ENCODE peak calls at places on chromosomes 5 and 9, in six cellular contexts. Y, T, B, D, G and Z are unnamed samples.

GRCh38 chr5:51696122-51696521 is 312.9 kb downstream of the ISL1 start:
- DNase-seq in T (no peak), B (no peak), Y (no peak), D (no peak), G (no peak), Z (no peak)

GRCh38 chr5:38607396-38607795 is 51.0 kb upstream of the LIFR start:
- DNase-seq in T (no peak), D (no peak), B (no peak), Y (no peak), G (no peak), Z (no peak)

GRCh38 chr9:114616684-114617520 is 5.8 kb downstream of the TMEM268 start:
- DNase-seq in Y (peak), D (peak), B (peak), G (no peak), T (no peak), Z (no peak)

GRCh38 chr9:38094165-38094564 is 25.1 kb upstream of the SHB start:
- DNase-seq in G (no peak), Y (no peak), B (no peak), T (no peak), D (no peak), Z (no peak)

GRCh38 chr9:28909526-28909925 is 1336.2 kb upstream of the C9orf72 start:
- DNase-seq in Y (no peak), D (no peak), T (no peak), G (no peak), B (no peak), Z (no peak)

GRCh38 chr9:75889977-75890540 is 414 bp upstream of the PCSK5 start:
- DNase-seq in T (peak), B (peak), G (no peak), Y (peak), D (no peak), Z (no peak)

GRCh38 chr5:173753307-173754168 is 134.6 kb upstream of the CPEB4 start:
- DNase-seq in T (peak), B (peak), D (no peak), G (peak), Y (peak), Z (no peak)

GRCh38 chr9:124242331-124243194 is 15.2 kb upstream of the NEK6 start:
- DNase-seq in D (no peak), Y (peak), T (no peak), G (peak), B (no peak), Z (no peak)

GRCh38 chr5:2581418-2581817 is 170.1 kb downstream of the IRX2 start:
- DNase-seq in Y (no peak), G (no peak), D (no peak), B (no peak), T (no peak), Z (no peak)

GRCh38 chr5:111143910-111144309 is 51.8 kb downstream of the WDR36 start:
- DNase-seq in Y (peak), D (no peak), G (no peak), B (peak), T (no peak), Z (no peak)

GRCh38 chr9:126448865-126449577 is 122.4 kb downstream of the MVB12B start:
- DNase-seq in T (no peak), G (no peak), Y (no peak), B (no peak), D (no peak), Z (no peak)

GRCh38 chr5:119287547-119288073 is 68.2 kb upstream of the TNFAIP8 start:
- DNase-seq in B (no peak), D (no peak), Y (no peak), T (no peak), G (no peak), Z (peak)

GRCh38 chr5:115186794-115187193 is 17.1 kb upstream of the TRIM36 start:
- DNase-seq in D (no peak), G (no peak), T (no peak), Y (no peak), B (no peak), Z (no peak)

GRCh38 chr9:125525846-125526619 is 181.0 kb downstream of the MAPKAP1 start:
- DNase-seq in T (no peak), D (no peak), G (no peak), B (peak), Y (peak), Z (no peak)

GRCh38 chr5:2960309-2960708 is 208.8 kb upstream of the IRX2 start:
- DNase-seq in B (no peak), Y (no peak), T (no peak), G (no peak), D (no peak), Z (no peak)

GRCh38 chr9:73118898-73119554 is 32.6 kb upstream of the ANXA1 start:
- DNase-seq in D (no peak), B (no peak), G (no peak), Y (no peak), T (no peak), Z (no peak)

GRCh38 chr5:146840016-146840415 is 38.5 kb downstream of the PPP2R2B start:
- DNase-seq in D (no peak), T (no peak), G (no peak), B (no peak), Y (no peak), Z (no peak)

GRCh38 chr9:109870365-109870764 is 90.4 kb downstream of the PALM2AKAP2 start:
- DNase-seq in D (no peak), T (no peak), Y (no peak), G (no peak), B (no peak), Z (no peak)

GRCh38 chr5:179241175-179241574 is 104.1 kb downstream of the ADAMTS2 start:
- DNase-seq in G (no peak), D (peak), Y (no peak), B (no peak), T (no peak), Z (no peak)

GRCh38 chr5:68046445-68046844 is 169.1 kb upstream of the PIK3R1 start:
- DNase-seq in D (no peak), G (no peak), B (no peak), T (no peak), Y (no peak), Z (no peak)

GRCh38 chr9:86734762-86735161 is 212.5 kb downstream of the GAS1 start:
- DNase-seq in B (no peak), G (no peak), T (no peak), D (no peak), Y (no peak), Z (no peak)

GRCh38 chr5:116507051-116507537 is 67.5 kb downstream of the SEMA6A start:
- DNase-seq in T (no peak), Y (no peak), G (no peak), B (no peak), D (no peak), Z (no peak)

GRCh38 chr9:70347046-70347445 is 67.4 kb downstream of the KLF9 start:
- DNase-seq in Y (no peak), T (no peak), B (no peak), G (no peak), D (no peak), Z (no peak)

GRCh38 chr9:70355801-70356200 is 58.7 kb downstream of the KLF9 start:
- DNase-seq in D (no peak), G (no peak), B (peak), T (no peak), Y (no peak), Z (no peak)

GRCh38 chr9:70352802-70353201 is 61.7 kb downstream of the KLF9 start:
- DNase-seq in B (no peak), D (no peak), G (no peak), Y (no peak), T (no peak), Z (peak)

DNA sequence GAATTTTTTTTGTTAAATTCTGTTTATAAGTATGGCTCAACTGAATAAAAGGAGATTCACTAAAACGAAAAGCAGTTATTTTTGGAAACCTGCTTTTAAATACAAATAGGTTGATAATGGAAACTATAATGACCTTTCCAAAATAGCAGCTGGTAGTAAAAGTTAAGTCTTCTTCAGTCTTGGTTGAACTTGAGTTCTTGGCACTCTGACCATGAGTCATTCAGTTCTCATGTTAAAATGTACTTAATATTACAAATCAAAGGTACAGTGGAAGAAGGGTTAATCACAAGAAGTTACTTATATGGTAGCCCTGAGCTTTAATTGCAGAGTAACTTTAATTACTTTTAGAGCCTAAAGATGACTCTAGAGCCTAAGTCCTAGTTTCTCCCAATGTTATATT is 62.1 kb downstream of the KLF9 start:
- DNase-seq in Y (no peak), B (no peak), G (no peak), T (no peak), D (no peak), Z (no peak)
- H3K27ac ChIP-seq in Y (no peak), B (peak), G (no peak), T (no peak), D (no peak), Z (no peak)

DNA sequence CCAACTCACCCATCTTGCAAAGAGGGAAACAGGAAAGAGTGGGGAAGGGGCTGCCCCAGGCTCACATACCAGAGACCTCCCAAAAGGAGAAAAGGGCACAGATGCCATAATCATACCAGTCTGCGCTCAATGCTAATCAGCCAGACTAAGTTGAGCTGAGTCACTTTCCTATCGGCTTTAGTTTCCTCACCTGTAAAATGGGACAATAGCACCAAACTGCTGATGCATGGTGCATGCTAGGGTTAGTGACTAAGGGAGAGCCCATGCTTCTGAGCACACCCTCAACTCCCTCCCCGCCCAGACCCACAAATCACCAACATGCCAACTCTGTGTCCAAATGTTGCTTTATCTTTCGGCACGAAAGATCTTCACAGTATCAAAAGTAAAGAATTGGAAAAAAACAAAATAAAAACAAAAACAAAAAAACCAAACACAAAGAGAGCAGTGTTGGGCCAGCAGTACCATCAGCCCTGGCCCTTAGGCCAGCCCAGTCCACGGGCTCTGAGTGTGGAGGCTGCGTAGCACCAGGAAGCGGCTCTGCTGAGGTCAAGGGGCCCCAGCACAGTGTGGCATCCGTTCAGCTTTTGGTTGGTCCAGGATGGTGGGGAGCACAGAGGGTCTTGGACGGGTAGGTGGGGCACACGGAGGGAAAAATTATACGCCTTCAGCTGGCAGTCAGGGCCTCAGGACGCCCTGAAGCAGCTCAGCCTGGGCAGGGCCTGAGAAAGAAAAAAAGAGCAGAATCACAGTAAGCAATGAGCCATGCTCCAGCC is 2.9 kb upstream of the DDX41 start:
- DNase-seq in G (no peak), Y (no peak), D (peak), B (no peak), T (no peak), Z (no peak)
- H3K27ac ChIP-seq in G (no peak), Y (no peak), D (no peak), B (no peak), T (no peak), Z (no peak)

GRCh38 chr5:76617229-76617628 is 6.0 kb downstream of the F2RL2 start:
- DNase-seq in G (no peak), B (no peak), D (no peak), T (no peak), Y (no peak), Z (no peak)

GRCh38 chr5:76615759-76616158 is 7.4 kb downstream of the F2RL2 start:
- DNase-seq in T (no peak), G (no peak), D (no peak), B (no peak), Y (no peak), Z (no peak)

GRCh38 chr5:76616206-76616605 is 7.0 kb downstream of the F2RL2 start:
- DNase-seq in B (no peak), Y (no peak), T (no peak), G (no peak), D (no peak), Z (no peak)

GRCh38 chr5:76620166-76620565 is 3.0 kb downstream of the F2RL2 start:
- DNase-seq in Y (no peak), B (no peak), T (no peak), D (no peak), G (no peak), Z (no peak)

GRCh38 chr5:76617675-76618074 is 5.5 kb downstream of the F2RL2 start:
- DNase-seq in T (no peak), Y (no peak), G (no peak), D (no peak), B (no peak), Z (no peak)
- H3K27ac ChIP-seq in T (no peak), Y (no peak), G (no peak), D (no peak), B (no peak), Z (no peak)

GRCh38 chr5:177458122-177458681 is 11.6 kb downstream of the PRR7 start:
- DNase-seq in Y (no peak), D (no peak), G (no peak), B (no peak), T (no peak), Z (no peak)

GRCh38 chr5:177455661-177456590 is 9.3 kb downstream of the PRR7 start:
- DNase-seq in T (peak), Y (peak), D (peak), G (peak), B (peak), Z (peak)

GRCh38 chr5:177456591-177456964 is 10.0 kb downstream of the PRR7 start:
- DNase-seq in T (no peak), G (no peak), Y (no peak), D (peak), B (no peak), Z (no peak)

GRCh38 chr5:177458912-177459350 is 12.3 kb downstream of the PRR7 start:
- DNase-seq in G (no peak), B (no peak), T (no peak), D (peak), Y (no peak), Z (no peak)

DNA sequence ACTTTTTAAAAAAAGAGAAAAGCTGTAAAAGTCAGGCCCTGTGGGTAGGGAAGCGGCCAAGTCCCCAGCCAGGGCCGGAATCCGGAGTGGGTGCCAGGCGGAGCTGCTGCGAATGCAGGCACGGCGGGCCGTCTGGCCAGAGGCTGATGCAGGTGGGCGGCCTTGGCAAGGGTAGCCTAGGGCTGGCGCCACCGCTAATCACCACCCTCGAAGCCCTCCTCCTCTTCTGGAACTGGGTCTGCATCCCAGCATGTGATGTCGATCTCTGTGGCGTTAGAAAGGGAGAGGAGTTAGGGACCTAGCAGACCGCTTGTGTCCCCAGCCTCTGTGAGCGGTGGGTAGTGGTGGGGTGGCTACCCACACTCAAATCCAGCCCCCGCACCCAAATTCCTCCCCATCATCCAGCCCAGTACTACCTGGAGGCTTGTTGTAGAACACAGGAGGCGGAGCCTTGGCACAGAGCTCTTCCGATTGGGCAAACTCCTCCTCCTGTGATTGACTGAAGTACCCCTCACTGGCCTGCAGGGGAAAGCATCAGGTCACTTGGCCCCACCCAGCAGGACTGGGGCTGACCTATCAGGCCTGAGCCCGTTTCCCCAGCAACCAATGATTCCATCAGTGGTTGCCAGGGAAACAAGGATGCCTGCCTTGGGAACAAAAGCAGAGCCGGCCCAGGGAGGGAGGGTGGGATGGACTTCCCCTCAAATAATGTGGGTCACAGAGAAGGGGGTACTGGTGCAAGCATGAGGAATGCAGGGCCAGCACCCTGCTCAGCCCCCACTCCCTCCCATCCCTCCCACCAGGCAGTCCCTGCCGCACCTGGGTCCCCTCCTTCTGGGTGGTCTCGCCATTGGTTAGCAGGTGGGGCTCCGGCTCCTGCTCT is 10.9 kb downstream of the PRR7 start:
- DNase-seq in T (peak), D (peak), G (peak), Y (peak), B (peak), Z (peak)
- H3K27ac ChIP-seq in T (no peak), D (no peak), G (peak), Y (peak), B (peak), Z (no peak)